ENCODE peak calls at places on chromosomes 6 and 20, in seven cellular contexts. V is mesendoderm, E is IMR-90, Y is neuronal stem cell, O is trophoblast cell, S is H1, R is H9. Q is an unnamed sample.

GRCh38 chr6:49839957-49840356 is 26.4 kb downstream of the CRISP1 start:
- DNase-seq in V (no peak), E (no peak), Y (no peak), O (no peak), S (no peak), R (no peak), Q (no peak)

GRCh38 chr6:3310051-3310448 is 51.3 kb downstream of the PSMG4 start:
- DNase-seq in V (no peak), E (no peak), Y (no peak), O (no peak), S (no peak), R (no peak), Q (no peak)

GRCh38 chr6:164408868-164409267 is 900.5 kb downstream of the C6orf118 start:
- DNase-seq in V (peak; percentile 5), E (no peak), Y (no peak), O (no peak), S (no peak), R (no peak), Q (no peak)

GRCh38 chr20:51481311-51481997 is 61.1 kb downstream of the NFATC2 start:
- DNase-seq in V (no peak), E (no peak), Y (no peak), O (no peak), S (no peak), R (no peak), Q (no peak)

GRCh38 chr20:51404297-51405060 is 138.0 kb downstream of the NFATC2 start:
- DNase-seq in V (no peak), E (no peak), Y (no peak), O (no peak), S (no peak), R (peak; percentile 29), Q (peak; percentile 94)

GRCh38 chr6:33809619-33810018 is 5.8 kb upstream of the MLN start:
- DNase-seq in V (no peak), E (no peak), Y (no peak), O (no peak), S (no peak), R (no peak), Q (no peak)

GRCh38 chr6:157669747-157670216 is 153.3 kb upstream of the SNX9 start:
- DNase-seq in V (peak; percentile 74), E (peak; percentile 71), Y (no peak), O (peak; percentile 65), S (peak; percentile 70), R (peak; percentile 78), Q (peak; percentile 66)

GRCh38 chr6:33787954-33788693 is 806 bp downstream of the LEMD2 start:
- DNase-seq in V (peak; percentile 82), E (peak; percentile 79), Y (no peak), O (peak; percentile 13), S (no peak), R (peak; percentile 60), Q (peak; percentile 87)

GRCh38 chr20:2986466-2986865 is 57.0 kb upstream of the GNRH2 start:
- DNase-seq in V (no peak), E (peak; percentile 33), Y (no peak), O (no peak), S (no peak), R (no peak), Q (peak; percentile 26)

GRCh38 chr6:24524801-24525200 is 30.0 kb downstream of the ALDH5A1 start:
- DNase-seq in V (peak; percentile 67), E (peak; percentile 59), Y (peak; percentile 33), O (peak; percentile 20), S (no peak), R (peak; percentile 37), Q (peak; percentile 59)

GRCh38 chr20:63096681-63097335 is 90.0 kb upstream of the BHLHE23 start:
- DNase-seq in V (no peak), E (no peak), Y (no peak), O (no peak), S (peak; percentile 37), R (peak; percentile 13), Q (no peak)

GRCh38 chr6:165663283-165663735 is 268 bp upstream of the PDE10A start:
- DNase-seq in V (peak; percentile 63), E (peak; percentile 61), Y (peak; percentile 48), O (peak; percentile 83), S (peak; percentile 66), R (peak; percentile 59), Q (peak; percentile 63)

GRCh38 chr20:37643400-37643799 is 50.4 kb upstream of the CTNNBL1 start:
- DNase-seq in V (no peak), E (no peak), Y (no peak), O (no peak), S (no peak), R (no peak), Q (no peak)

GRCh38 chr20:62334881-62335280 is 32.1 kb downstream of the ADRM1 start:
- DNase-seq in V (no peak), E (no peak), Y (no peak), O (no peak), S (no peak), R (no peak), Q (no peak)

GRCh38 chr6:111642463-111643158 is 36.9 kb upstream of the TRAF3IP2 start:
- DNase-seq in V (peak; percentile 79), E (peak; percentile 66), Y (no peak), O (peak; percentile 75), S (peak; percentile 69), R (peak; percentile 78), Q (peak; percentile 74)

GRCh38 chr6:83199865-83200230 is 6.7 kb downstream of the RWDD2A start:
- DNase-seq in V (no peak), E (peak; percentile 92), Y (no peak), O (peak; percentile 80), S (no peak), R (no peak), Q (peak; percentile 52)

GRCh38 chr6:45589367-45589766 is 211.6 kb upstream of the SUPT3H start:
- DNase-seq in V (no peak), E (no peak), Y (no peak), O (no peak), S (peak; percentile 7), R (no peak), Q (no peak)

GRCh38 chr6:112027942-112028674 is 25.8 kb upstream of the CCN6 start:
- DNase-seq in V (peak; percentile 19), E (no peak), Y (no peak), O (no peak), S (no peak), R (no peak), Q (peak; percentile 44)

GRCh38 chr20:38001981-38002380 is 31.3 kb downstream of the TTI1 start:
- DNase-seq in V (no peak), E (peak; percentile 51), Y (no peak), O (peak; percentile 11), S (no peak), R (no peak), Q (peak; percentile 42)

GRCh38 chr20:8043687-8044278 is 24.2 kb upstream of the TMX4 start:
- DNase-seq in V (peak; percentile 63), E (peak; percentile 68), Y (peak; percentile 52), O (peak; percentile 28), S (no peak), R (no peak), Q (peak; percentile 61)

GRCh38 chr6:168513766-168514165 is 72.8 kb downstream of the SMOC2 start:
- DNase-seq in V (no peak), E (no peak), Y (no peak), O (no peak), S (no peak), R (no peak), Q (no peak)

GRCh38 chr6:168514216-168514615 is 73.2 kb downstream of the SMOC2 start:
- DNase-seq in V (no peak), E (no peak), Y (no peak), O (no peak), S (no peak), R (no peak), Q (no peak)

GRCh38 chr6:168516941-168517741 is 76.2 kb downstream of the SMOC2 start:
- DNase-seq in V (no peak), E (no peak), Y (no peak), O (no peak), S (no peak), R (no peak), Q (no peak)

GRCh38 chr6:168517742-168518347 is 76.9 kb downstream of the SMOC2 start:
- DNase-seq in V (no peak), E (no peak), Y (no peak), O (no peak), S (no peak), R (no peak), Q (no peak)

GRCh38 chr6:168515376-168515775 is 74.4 kb downstream of the SMOC2 start:
- DNase-seq in V (peak; percentile 35), E (no peak), Y (no peak), O (peak; percentile 56), S (no peak), R (peak; percentile 69), Q (no peak)
- H2BK5ac ChIP-seq in V (no peak overlapping the region), E (no peak overlapping the region), Y (no peak overlapping the region), O (no peak overlapping the region), S (no peak overlapping the region), R (no peak overlapping the region), Q (no peak overlapping the region)

GRCh38 chr6:170292778-170293164 is 1.9 kb upstream of the DLL1 start:
- DNase-seq in V (peak; percentile 71), E (no peak), Y (no peak), O (no peak), S (no peak), R (no peak), Q (no peak)
- H3K4me1 ChIP-seq in V (no peaks in the 10 kb centered on the region), E (peaks cover 4% of the 10 kb centered on the region), Y (peaks cover 35% of the 10 kb centered on the region), O (peaks cover 16% of the 10 kb centered on the region), S (peaks cover 26% of the 10 kb centered on the region), R (peaks cover 5% of the 10 kb centered on the region), Q (peaks cover 59% of the 10 kb centered on the region)

DNA sequence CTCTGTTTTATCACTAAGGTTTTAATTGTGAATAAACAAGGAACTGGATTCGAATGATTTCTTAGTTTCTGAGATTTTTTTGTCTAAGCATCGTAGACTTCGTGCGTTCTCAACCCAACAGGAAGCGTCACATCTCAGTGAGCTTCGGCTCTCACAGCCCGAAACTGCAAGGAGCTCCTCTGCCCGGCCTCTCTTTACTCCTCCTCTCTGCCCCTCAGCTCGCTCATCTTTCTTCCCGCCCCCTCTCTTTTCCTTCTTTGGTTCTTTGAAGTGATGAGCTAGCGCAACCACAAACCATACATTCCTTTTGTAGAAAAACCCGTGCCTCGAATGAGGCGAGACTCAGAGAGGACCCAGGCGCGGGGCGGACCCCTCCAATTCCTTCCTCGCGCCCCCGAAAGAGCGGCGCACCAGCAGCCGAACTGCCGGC is 480 bp upstream of the NT5E start:
- DNase-seq in V (peak; percentile 51), E (peak; percentile 85), Y (peak; percentile 24), O (no peak), S (no peak), R (peak; percentile 47), Q (peak; percentile 85)
- H3K23ac ChIP-seq in V (no peak overlapping the region), E (peak overlapping the region; percentile 98), Y (no peak overlapping the region), O (no peak overlapping the region), S (no peak overlapping the region), R (no peak overlapping the region), Q (peak overlapping the region; percentile 67)

GRCh38 chr6:167807200-167807599 is 19.5 kb upstream of the AFDN start:
- DNase-seq in V (no peak), E (no peak), Y (no peak), O (no peak), S (peak; percentile 7), R (no peak), Q (no peak)

GRCh38 chr6:167804281-167805013 is 22.3 kb upstream of the AFDN start:
- DNase-seq in V (no peak), E (no peak), Y (no peak), O (no peak), S (peak; percentile 41), R (no peak), Q (no peak)

GRCh38 chr6:167805349-167806060 is 21.2 kb upstream of the AFDN start:
- DNase-seq in V (no peak), E (no peak), Y (no peak), O (no peak), S (peak; percentile 8), R (no peak), Q (no peak)

GRCh38 chr6:167803816-167804215 is 22.9 kb upstream of the AFDN start:
- DNase-seq in V (no peak), E (no peak), Y (no peak), O (no peak), S (peak; percentile 27), R (no peak), Q (no peak)

GRCh38 chr6:167806061-167806700 is 20.5 kb upstream of the AFDN start:
- DNase-seq in V (no peak), E (no peak), Y (no peak), O (no peak), S (peak; percentile 20), R (no peak), Q (no peak)
- H2BK5ac ChIP-seq in V (no peak overlapping the region), E (no peak overlapping the region), Y (no peak overlapping the region), O (no peak overlapping the region), S (no peak overlapping the region), R (no peak overlapping the region), Q (no peak overlapping the region)